ENCODE peak calls at places on chromosomes 16 and 17, in six cellular contexts. K is psoas muscle, X is adrenal gland, T is fibroblast of mammary gland, L is prostate gland, U is lower lobe of right lung. P is an unnamed sample.

GRCh38 chr17:50133028-50133768 is 3.2 kb upstream of the SAMD14 start:
- DNase-seq in K (peak; percentile 89), X (peak; percentile 87), T (peak; percentile 43), L (no peak), U (no peak), P (no peak)

GRCh38 chr16:54291107-54291980 is 4.8 kb upstream of the IRX3 start:
- DNase-seq in K (no peak), X (no peak), T (no peak), L (no peak), U (no peak), P (no peak)

GRCh38 chr16:83328936-83329335 is 478.8 kb upstream of the HSBP1 start:
- DNase-seq in K (no peak), X (no peak), T (no peak), L (no peak), U (no peak), P (peak; percentile 57)

GRCh38 chr17:8140413-8141029 is 11.7 kb downstream of the PER1 start:
- DNase-seq in K (no peak), X (peak; percentile 56), T (no peak), L (no peak), U (peak; percentile 40), P (no peak)

GRCh38 chr17:67399676-67400075 is 22.6 kb downstream of the PITPNC1 start:
- DNase-seq in K (no peak), X (no peak), T (no peak), L (no peak), U (no peak), P (no peak)

GRCh38 chr16:11016993-11017392 is 72.6 kb downstream of the CLEC16A start:
- DNase-seq in K (peak; percentile 84), X (peak; percentile 91), T (peak; percentile 80), L (peak; percentile 19), U (peak; percentile 67), P (peak; percentile 64)

GRCh38 chr17:10233157-10233556 is 34.8 kb upstream of the GAS7 start:
- DNase-seq in K (no peak), X (no peak), T (peak; percentile 21), L (no peak), U (no peak), P (no peak)

GRCh38 chr17:1626333-1626732 is 2.3 kb downstream of the SLC43A2 start:
- DNase-seq in K (no peak), X (no peak), T (peak; percentile 16), L (no peak), U (no peak), P (no peak)

GRCh38 chr16:16933861-16934260 is 536.9 kb downstream of the XYLT1 start:
- DNase-seq in K (no peak), X (no peak), T (no peak), L (no peak), U (no peak), P (no peak)

DNA sequence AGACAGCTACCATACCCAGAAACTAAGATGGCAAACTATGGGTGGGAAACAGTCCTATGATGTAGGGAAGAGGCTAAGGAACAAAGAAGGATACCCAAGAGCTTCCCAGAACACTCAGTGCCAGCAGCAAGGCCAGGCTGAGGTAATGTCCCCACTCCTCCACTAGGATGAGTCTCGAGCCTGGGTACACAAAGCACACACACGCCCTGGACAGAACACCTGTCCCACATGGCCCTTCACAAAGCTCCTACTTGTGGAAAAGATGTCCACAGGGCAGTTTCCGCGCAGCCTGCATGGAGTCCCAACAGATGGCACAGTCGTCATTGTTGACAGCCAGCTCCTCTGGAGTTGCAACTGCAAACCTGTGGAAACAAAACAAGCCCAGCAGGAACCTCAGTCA is 23.9 kb downstream of the AMFR start:
- DNase-seq in K (peak; percentile 71), X (no peak), T (no peak), L (no peak), U (no peak), P (peak; percentile 25)
- TF ChIP-seq CTCF in K (peak; percentile 35), X (peak; percentile 11), T (peak; percentile 26), L (no peak), U (peak; percentile 16), P (peak; percentile 49)

GRCh38 chr17:78343433-78344201 is 16.3 kb downstream of the SOCS3 start:
- DNase-seq in K (no peak), X (no peak), T (no peak), L (no peak), U (peak; percentile 78), P (no peak)
- H3K4me3 ChIP-seq in K (peak overlapping the region; percentile 56), X (no peak overlapping the region), T (no peak overlapping the region), L (no peak overlapping the region), U (peak overlapping the region; percentile 4), P (no peak overlapping the region)

DNA sequence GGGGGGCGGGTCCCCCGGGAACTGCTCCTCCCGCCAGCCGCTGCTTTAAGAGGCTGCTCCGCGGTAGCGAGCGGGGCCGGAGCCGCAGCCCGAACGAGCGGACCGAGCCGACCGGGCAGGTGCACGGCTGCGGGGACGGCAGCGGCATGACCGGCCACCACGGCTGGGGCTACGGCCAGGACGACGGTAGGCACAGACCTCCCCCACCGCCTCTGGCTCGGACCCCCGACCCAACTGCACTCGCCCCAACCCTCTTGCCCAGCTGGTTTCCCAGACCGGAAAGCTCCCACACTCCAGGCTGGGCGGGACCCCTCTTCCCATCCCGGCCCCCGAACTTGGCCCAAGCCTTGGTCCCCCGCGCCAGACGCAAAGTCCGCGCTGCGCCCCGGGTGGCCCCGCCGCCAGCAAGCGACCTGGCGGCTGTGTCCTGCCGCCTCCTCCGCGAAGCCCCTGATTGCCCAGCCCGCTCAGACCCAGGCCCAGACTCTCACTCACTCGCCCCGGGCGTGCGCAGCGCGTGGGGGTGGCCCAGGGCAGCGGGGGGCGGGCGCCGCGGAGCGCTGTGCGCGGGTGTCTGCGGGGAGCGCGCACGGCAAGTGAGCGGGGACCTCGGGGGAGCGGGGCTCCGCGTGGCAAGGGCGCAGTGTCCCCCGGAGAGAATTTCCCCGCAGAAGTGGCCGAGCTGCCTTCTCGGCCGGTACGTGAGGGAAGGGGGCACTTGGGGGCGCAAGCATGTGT is at the start of gene CA7:
- DNase-seq in K (no peak), X (peak; percentile 30), T (no peak), L (no peak), U (no peak), P (no peak)
- TF ChIP-seq CTCF in K (no peak), X (no peak), T (no peak), L (no peak), U (no peak), P (no peak)

GRCh38 chr17:14971054-14971453 is 294.1 kb downstream of the PMP22 start:
- DNase-seq in K (no peak), X (no peak), T (no peak), L (no peak), U (no peak), P (no peak)
- H3K4me3 ChIP-seq in K (no peak overlapping the region), X (no peak overlapping the region), T (no peak overlapping the region), L (no peak overlapping the region), U (no peak overlapping the region), P (no peak overlapping the region)